ENCODE peak calls at places on chromosomes 4 and X, in nine cellular contexts. V is NAMALWA, T is GM12891, N is ovary, P is NCI-H1694 treated with DMSO at 0.1 percent for 48 hours, X is right lobe of liver, Q is fibroblast of the aortic adventitia, S is activated T-cell treated with anti-CD3 and anti-CD28 coated beads for 1 hour, Y is endothelial cell of umbilical vein. I is an unnamed sample.
A peak's percentile ranks its signal among the peaks of the same experiment; 100 is the strongest.

GRCh38 chr4:67929447-67929846 is 33.8 kb downstream of the TMPRSS11A start:
- DNase-seq in V (no peak), T (no peak), N (no peak), P (no peak), X (no peak), Q (peak; percentile 33), S (no peak), Y (no peak), I (no peak)

GRCh38 chr4:106289737-106290136 is 26.3 kb downstream of the TBCK start:
- DNase-seq in V (no peak), T (no peak), N (no peak), P (no peak), X (no peak), Q (peak; percentile 19), S (no peak), Y (no peak), I (no peak)

GRCh38 chrX:15576019-15576418 is 24.7 kb downstream of the ACE2 start:
- DNase-seq in V (no peak), T (no peak), N (no peak), P (no peak), X (no peak), Q (peak; percentile 22), S (no peak), Y (peak; percentile 46), I (no peak)

GRCh38 chr4:1494416-1495315 is 88.4 kb upstream of the NKX1-1 start:
- DNase-seq in V (no peak), T (no peak), N (no peak), P (no peak), X (peak; percentile 33), Q (no peak), S (no peak), Y (no peak), I (peak; percentile 61)

GRCh38 chrX:124493984-124494383 is 147.6 kb downstream of the SH2D1A start:
- DNase-seq in V (no peak), T (no peak), N (no peak), P (no peak), X (no peak), Q (no peak), S (no peak), Y (no peak), I (no peak)

GRCh38 chr4:38609614-38610013 is 54.4 kb upstream of the KLF3 start:
- DNase-seq in V (peak; percentile 8), T (no peak), N (no peak), P (no peak), X (no peak), Q (no peak), S (no peak), Y (no peak), I (no peak)

GRCh38 chr4:970046-970745 is 3.2 kb downstream of the DGKQ start:
- DNase-seq in V (no peak), T (no peak), N (no peak), P (no peak), X (no peak), Q (no peak), S (no peak), Y (no peak), I (peak; percentile 79)

GRCh38 chr4:173529505-173530325 is at the start of gene HAND2:
- DNase-seq in V (no peak), T (no peak), N (peak; percentile 85), P (no peak), X (no peak), Q (peak; percentile 92), S (no peak), Y (no peak), I (peak; percentile 70)

GRCh38 chr4:184395451-184395917 is 78.9 kb downstream of the IRF2 start:
- DNase-seq in V (peak; percentile 58), T (no peak), N (no peak), P (no peak), X (peak; percentile 22), Q (no peak), S (no peak), Y (no peak), I (no peak)

GRCh38 chrX:2351321-2351720 is 149.5 kb downstream of the DHRSX start:
- DNase-seq in V (no peak), T (no peak), N (no peak), P (no peak), X (no peak), Q (peak; percentile 68), S (no peak), Y (peak; percentile 8), I (no peak)

GRCh38 chr4:145388043-145388442 is 93.6 kb upstream of the SMAD1 start:
- DNase-seq in V (no peak), T (no peak), N (no peak), P (no peak), X (no peak), Q (no peak), S (no peak), Y (peak; percentile 80), I (no peak)

GRCh38 chrX:39759526-39760224 is 338.1 kb downstream of the BCOR start:
- DNase-seq in V (no peak), T (no peak), N (peak; percentile 50), P (peak; percentile 16), X (no peak), Q (peak; percentile 62), S (no peak), Y (peak; percentile 76), I (no peak)

GRCh38 chrX:10582215-10582733 is 38.1 kb downstream of the MID1 start:
- DNase-seq in V (no peak), T (no peak), N (no peak), P (no peak), X (no peak), Q (peak; percentile 87), S (no peak), Y (peak; percentile 73), I (no peak)